ENCODE peak calls at places on chromosomes 13 and 19, in four cellular contexts. C, G, N and B are unnamed samples.

GRCh38 chr13:114174529-114174941 is 4.5 kb upstream of the CFAP97D2 start:
- DNase-seq in C (peak), G (no peak), N (no peak), B (no peak)

GRCh38 chr19:55262359-55262758 is 3.5 kb upstream of the PPP6R1 start:
- DNase-seq in N (no peak), C (no peak), G (no peak), B (no peak)

GRCh38 chr13:51243832-51244231 is 21.6 kb downstream of the FAM124A start:
- DNase-seq in C (no peak), G (no peak), N (peak), B (no peak)

GRCh38 chr19:29841209-29841558 is 29.4 kb downstream of the CCNE1 start:
- DNase-seq in G (no peak), C (no peak), N (no peak), B (peak)

GRCh38 chr13:20964904-20965303 is 62.4 kb upstream of the XPO4 start:
- DNase-seq in C (no peak), N (no peak), G (no peak), B (no peak)

GRCh38 chr13:71056581-71056980 is 810.4 kb downstream of the DACH1 start:
- DNase-seq in C (peak), G (no peak), N (peak), B (no peak)

GRCh38 chr19:4161415-4162077 is 8.1 kb downstream of the CREB3L3 start:
- DNase-seq in C (no peak), N (no peak), G (no peak), B (no peak)

GRCh38 chr19:19558055-19558454 is 20.0 kb downstream of the CILP2 start:
- DNase-seq in N (no peak), G (no peak), C (no peak), B (no peak)

GRCh38 chr13:113726961-113727411 is 32.0 kb upstream of the TMEM255B start:
- DNase-seq in G (no peak), N (no peak), C (no peak), B (no peak)

GRCh38 chr19:34957830-34958751 is 5.9 kb downstream of the ZNF792 start:
- DNase-seq in C (no peak), N (no peak), G (no peak), B (no peak)

GRCh38 chr19:17325881-17326594 is 8.6 kb downstream of the ANO8 start:
- DNase-seq in N (no peak), G (no peak), C (no peak), B (no peak)

GRCh38 chr13:81473366-81473899 is 1132.5 kb upstream of the SPRY2 start:
- DNase-seq in C (no peak), N (no peak), G (no peak), B (no peak)

GRCh38 chr13:101406787-101407186 is 9.5 kb downstream of the NALCN start:
- DNase-seq in G (no peak), N (no peak), C (no peak), B (no peak)

GRCh38 chr13:33134213-33134612 is 118.0 kb downstream of the KL start:
- DNase-seq in G (no peak), N (no peak), C (no peak), B (no peak)

GRCh38 chr13:110183925-110184324 is 123.0 kb downstream of the COL4A1 start:
- DNase-seq in G (no peak), C (peak), N (no peak), B (no peak)

GRCh38 chr13:111241006-111241755 is 79.3 kb upstream of the TEX29 start:
- DNase-seq in C (no peak), N (no peak), G (no peak), B (no peak)

GRCh38 chr13:23547000-23547590 is 23.1 kb upstream of the TNFRSF19 start:
- DNase-seq in N (peak), C (no peak), G (no peak), B (no peak)

GRCh38 chr13:27172495-27172842 is 858 bp upstream of the USP12 start:
- DNase-seq in G (no peak), C (no peak), N (no peak), B (peak)

GRCh38 chr19:48842744-48843162 is 6.5 kb upstream of the HSD17B14 start:
- DNase-seq in G (peak), C (peak), N (peak), B (peak)

GRCh38 chr13:81986308-81986707 is 1645.4 kb upstream of the SPRY2 start:
- DNase-seq in C (no peak), N (no peak), G (no peak), B (no peak)

GRCh38 chr19:1941146-1942077 is at the start of gene CSNK1G2:
- DNase-seq in C (no peak), G (no peak), N (no peak), B (no peak)

GRCh38 chr19:58407658-58408151 is 744 bp upstream of the ZNF584 start:
- DNase-seq in N (no peak), C (no peak), G (no peak), B (no peak)

GRCh38 chr19:2476451-2477140 is 669 bp downstream of the GADD45B start:
- DNase-seq in C (peak), G (no peak), N (peak), B (peak)

GRCh38 chr19:15022752-15023151 is 26.5 kb upstream of the CASP14 start:
- DNase-seq in C (no peak), N (peak), G (no peak), B (no peak)

GRCh38 chr13:51957377-51958216 is 53.7 kb downstream of the ATP7B start:
- DNase-seq in G (no peak), N (no peak), C (no peak), B (no peak)

GRCh38 chr13:25598421-25598820 is 226.6 kb downstream of the ATP8A2 start:
- DNase-seq in C (no peak), G (no peak), N (no peak), B (no peak)

GRCh38 chr19:3336680-3337523 is 29.5 kb upstream of the NFIC start:
- DNase-seq in G (peak), C (no peak), N (no peak), B (no peak)

GRCh38 chr19:36054733-36055686 is at the start of gene WDR62:
- DNase-seq in C (peak), N (peak), G (peak), B (peak)

GRCh38 chr13:83731113-83731512 is 151.2 kb downstream of the SLITRK1 start:
- DNase-seq in N (no peak), C (no peak), G (no peak), B (no peak)

GRCh38 chr19:49086296-49086695 is 1.0 kb downstream of the SNRNP70 start:
- DNase-seq in N (no peak), C (no peak), G (no peak), B (no peak)

GRCh38 chr13:59088716-59089115 is 1075.0 kb downstream of the DIAPH3 start:
- DNase-seq in G (no peak), N (no peak), C (no peak), B (no peak)

GRCh38 chr13:95603887-95604533 is 40.5 kb downstream of the DZIP1 start:
- DNase-seq in C (no peak), G (no peak), N (no peak), B (no peak)

GRCh38 chr19:48393559-48394330 is at the start of gene GRIN2D:
- DNase-seq in G (no peak), C (peak), N (peak), B (peak)